ENCODE peak calls at places on chromosomes 6 and 20, in five cellular contexts. E is K562, C is GM12892, V is H1, N is SK-N-SH. O is an unnamed sample.

GRCh38 chr6:118335325-118335724 is 212.8 kb upstream of the PLN start:
- DNase-seq in N (no peak), E (no peak), C (no peak), V (no peak), O (no peak)

GRCh38 chr6:22399693-22400092 is 102.9 kb upstream of the PRL start:
- DNase-seq in E (no peak), N (no peak), C (no peak), V (no peak), O (no peak)

GRCh38 chr6:89954721-89955148 is 60.5 kb downstream of the GJA10 start:
- DNase-seq in C (no peak), V (no peak), E (no peak), N (no peak), O (no peak)

GRCh38 chr20:38321959-38322598 is 18.1 kb downstream of the BPI start:
- DNase-seq in E (peak), C (no peak), N (peak), V (no peak), O (no peak)

GRCh38 chr6:12147557-12148316 is 135.6 kb downstream of the HIVEP1 start:
- DNase-seq in C (no peak), V (no peak), N (no peak), E (no peak), O (no peak)

GRCh38 chr6:52420668-52421358 is 671 bp downstream of the EFHC1 start:
- DNase-seq in V (peak), C (no peak), E (peak), N (peak), O (no peak)

GRCh38 chr20:46348972-46349741 is 40.9 kb upstream of the CDH22 start:
- DNase-seq in N (peak), E (peak), V (peak), C (peak), O (peak)

GRCh38 chr20:64063389-64064144 is 569 bp downstream of the TCEA2 start:
- DNase-seq in V (no peak), N (peak), E (peak), C (no peak), O (no peak)

GRCh38 chr20:10798811-10799210 is 125.0 kb upstream of the JAG1 start:
- DNase-seq in E (no peak), C (no peak), V (no peak), N (no peak), O (no peak)

GRCh38 chr6:18323935-18324707 is 59.8 kb upstream of the DEK start:
- DNase-seq in N (peak), V (no peak), E (peak), C (no peak), O (no peak)

GRCh38 chr20:24066075-24066700 is 77.6 kb upstream of the GGTLC1 start:
- DNase-seq in V (no peak), E (no peak), N (no peak), C (no peak), O (no peak)

GRCh38 chr6:38518511-38519304 is 121.0 kb downstream of the BTBD9 start:
- DNase-seq in E (no peak), V (no peak), C (no peak), N (peak), O (no peak)

GRCh38 chr6:13235339-13235738 is 93.0 kb downstream of the TBC1D7 start:
- DNase-seq in C (no peak), V (no peak), N (no peak), E (no peak), O (no peak)

DNA sequence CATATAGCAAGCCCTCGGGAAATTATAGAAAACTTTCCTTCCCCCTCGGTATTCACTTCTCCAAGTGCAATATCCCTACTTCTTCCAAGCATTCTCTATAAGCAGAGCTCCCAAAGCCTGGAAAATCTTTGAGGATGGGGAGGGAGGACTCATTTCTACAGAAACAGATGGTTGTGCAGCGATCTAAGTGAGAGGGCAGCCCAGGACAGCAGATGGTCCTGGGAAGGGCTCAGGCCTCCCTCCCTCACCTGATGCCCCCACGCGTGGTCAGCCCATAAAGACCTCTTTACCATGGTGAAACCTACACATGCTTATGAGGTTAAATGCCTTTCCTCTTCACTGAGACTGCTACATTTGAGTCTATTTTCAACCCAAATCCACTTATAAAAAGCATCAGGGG is 319.6 kb upstream of the QKI start:
- DNase-seq in C (no peak), N (no peak), V (no peak), E (no peak), O (no peak)
- TF ChIP-seq TAF1 in C (no peak), N (no peak), V (no peak), E (no peak), O (no peak)

GRCh38 chr20:50304883-50305635 is 114.4 kb downstream of the CEBPB start:
- DNase-seq in C (no peak), N (peak), E (no peak), V (no peak), O (no peak)
- TF ChIP-seq POLR2AphosphoS5 in C (no peak), N (no peak), E (no peak), V (no peak), O (no peak)

DNA sequence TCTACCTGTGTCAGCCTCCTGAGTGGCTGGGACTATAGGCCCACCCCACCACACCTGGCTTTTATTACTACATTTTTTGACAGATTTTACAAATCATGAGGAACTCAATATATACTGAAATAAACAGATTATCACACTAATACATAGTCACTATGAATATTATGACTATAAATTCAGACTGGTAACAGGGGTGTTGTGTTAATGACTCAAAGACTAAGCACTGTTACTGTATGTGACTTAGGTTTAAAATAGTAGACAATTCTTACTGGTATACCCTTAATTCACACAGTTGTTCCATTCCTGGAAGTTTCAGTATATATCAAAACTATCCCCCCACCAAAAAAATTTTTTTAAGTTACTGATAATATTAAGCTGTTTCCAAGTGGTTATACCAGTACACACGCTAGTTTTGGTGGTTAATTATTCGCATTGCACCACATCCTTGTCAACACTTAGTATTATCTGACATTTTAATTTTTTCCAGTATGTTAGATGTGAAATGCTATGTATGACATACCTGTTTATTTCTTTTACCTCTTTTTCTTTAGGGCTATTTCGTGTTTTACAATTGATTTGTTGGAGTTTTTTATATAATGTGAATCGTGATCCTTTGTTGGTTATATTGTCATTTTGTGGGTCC is 34.4 kb upstream of the C20orf144 start:
- DNase-seq in C (no peak), N (no peak), V (no peak), E (no peak), O (no peak)
- TF ChIP-seq TAF1 in C (no peak), N (no peak), V (no peak), E (no peak), O (no peak)

GRCh38 chr20:20136313-20136712 is 84.0 kb downstream of the CFAP61 start:
- DNase-seq in V (no peak), C (no peak), E (no peak), N (no peak), O (no peak)
- TF ChIP-seq POLR2AphosphoS5 in V (no peak), C (no peak), E (no peak), N (no peak), O (no peak)

GRCh38 chr20:35088231-35088794 is 4.3 kb downstream of the TRPC4AP start:
- DNase-seq in V (no peak), C (no peak), E (no peak), N (no peak), O (no peak)
- TF ChIP-seq TAF1 in V (no peak), C (no peak), E (no peak), N (no peak), O (no peak)

GRCh38 chr20:54114109-54114508 is 43.7 kb upstream of the BCAS1 start:
- DNase-seq in C (no peak), V (no peak), N (no peak), E (no peak), O (no peak)

GRCh38 chr20:54112221-54112884 is 42.0 kb upstream of the BCAS1 start:
- DNase-seq in N (no peak), V (no peak), C (no peak), E (no peak), O (no peak)

GRCh38 chr20:54111460-54111859 is 41.1 kb upstream of the BCAS1 start:
- DNase-seq in V (no peak), E (no peak), N (no peak), C (no peak), O (no peak)

GRCh38 chr20:54115172-54115854 is 44.9 kb upstream of the BCAS1 start:
- DNase-seq in C (no peak), N (no peak), E (no peak), V (no peak), O (no peak)

DNA sequence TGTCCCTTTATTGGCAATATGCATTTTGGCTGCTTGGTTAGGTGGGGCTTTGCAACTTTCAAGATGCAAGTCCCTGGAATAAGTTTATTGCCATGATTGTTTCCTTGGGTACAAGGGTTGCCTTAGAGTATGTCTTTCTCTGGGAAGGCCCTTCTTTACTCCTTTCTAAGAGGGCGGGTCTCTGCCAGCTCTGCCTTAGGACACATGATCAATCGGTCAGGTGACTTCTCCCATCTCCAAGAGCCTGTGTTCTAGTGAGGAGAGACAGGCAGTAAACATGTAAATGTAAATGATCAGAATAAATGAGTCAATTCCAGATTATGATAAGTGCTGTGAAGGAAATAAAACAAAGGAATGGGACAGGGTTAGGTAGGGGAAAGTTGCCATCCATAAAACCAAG is 43.2 kb upstream of the BCAS1 start:
- DNase-seq in C (no peak), E (no peak), V (no peak), N (no peak), O (no peak)
- TF ChIP-seq POLR2AphosphoS5 in C (no peak), E (no peak), V (no peak), N (no peak), O (no peak)

GRCh38 chr6:166441641-166442078 is 58.9 kb upstream of the MPC1 start:
- DNase-seq in V (no peak), C (no peak), N (no peak), E (no peak), O (no peak)
- TF ChIP-seq TAF1 in V (no peak), C (no peak), N (no peak), E (no peak), O (no peak)